ENCODE peak calls at places on chromosomes 7 and 10, in nine cellular contexts. F is neural progenitor cell, S is upper lobe of right lung, D is GM12865, X is EH, Z is posterior cingulate gyrus, H is NCI-H460, U is smooth muscle cell of the brain vasculature, V is A549. A is an unnamed sample.
A peak's percentile ranks its signal among the peaks of the same experiment; 100 is the strongest.

GRCh38 chr7:121012170-121012874 is 23.8 kb downstream of the CPED1 start:
- DNase-seq in F (no peak), S (no peak), D (no peak), X (no peak), Z (no peak), H (no peak), U (no peak), V (no peak), A (no peak)

GRCh38 chr10:30606313-30606712 is 23.2 kb downstream of the LYZL2 start:
- DNase-seq in F (no peak), S (no peak), D (no peak), X (peak; percentile 8), Z (no peak), H (no peak), U (no peak), V (peak; percentile 44), A (no peak)

GRCh38 chr7:80018941-80019808 is 115.5 kb upstream of the GNAI1 start:
- DNase-seq in F (peak; percentile 79), S (no peak), D (peak; percentile 56), X (peak; percentile 66), Z (peak; percentile 17), H (peak; percentile 54), U (peak; percentile 49), V (peak; percentile 59), A (peak; percentile 56)

GRCh38 chr7:1136841-1137516 is 23.0 kb downstream of the ZFAND2A start:
- DNase-seq in F (peak; percentile 29), S (peak; percentile 51), D (no peak), X (no peak), Z (no peak), H (no peak), U (no peak), V (peak; percentile 39), A (no peak)

GRCh38 chr10:79027147-79028055 is 41.4 kb upstream of the ZMIZ1 start:
- DNase-seq in F (no peak), S (peak; percentile 55), D (no peak), X (no peak), Z (no peak), H (no peak), U (no peak), V (no peak), A (no peak)

GRCh38 chr10:109995178-109995577 is 12.6 kb upstream of the ADD3 start:
- DNase-seq in F (no peak), S (no peak), D (no peak), X (no peak), Z (no peak), H (no peak), U (no peak), V (no peak), A (no peak)

GRCh38 chr10:107317592-107317991 is 153.1 kb upstream of the SORCS1 start:
- DNase-seq in F (no peak), S (no peak), D (no peak), X (no peak), Z (no peak), H (no peak), U (no peak), V (no peak), A (no peak)

GRCh38 chr10:43774234-43774769 is 125.6 kb upstream of the ZNF32 start:
- DNase-seq in F (no peak), S (no peak), D (no peak), X (no peak), Z (no peak), H (no peak), U (no peak), V (no peak), A (no peak)

GRCh38 chr7:64882341-64883112 is 20.5 kb upstream of the ZNF273 start:
- DNase-seq in F (no peak), S (peak; percentile 78), D (no peak), X (peak; percentile 11), Z (peak; percentile 54), H (no peak), U (no peak), V (no peak), A (no peak)

GRCh38 chr10:13740416-13740815 is 153.7 kb downstream of the PRPF18 start:
- DNase-seq in F (no peak), S (no peak), D (no peak), X (no peak), Z (no peak), H (no peak), U (no peak), V (no peak), A (no peak)

GRCh38 chr7:129780257-129781127 is 169.0 kb downstream of the NRF1 start:
- DNase-seq in F (peak; percentile 71), S (peak; percentile 96), D (peak; percentile 67), X (no peak), Z (no peak), H (peak; percentile 77), U (no peak), V (peak; percentile 90), A (peak; percentile 38)

GRCh38 chr10:91340613-91341362 is 69.4 kb upstream of the HECTD2 start:
- DNase-seq in F (no peak), S (no peak), D (no peak), X (peak; percentile 94), Z (peak; percentile 76), H (peak; percentile 69), U (peak; percentile 33), V (no peak), A (peak; percentile 28)

GRCh38 chr7:43756368-43757072 is 2.0 kb upstream of the BLVRA start:
- DNase-seq in F (no peak), S (no peak), D (peak; percentile 72), X (peak; percentile 87), Z (no peak), H (no peak), U (peak; percentile 41), V (no peak), A (no peak)

GRCh38 chr7:152014722-152015121 is 10.8 kb upstream of the GALNT11 start:
- DNase-seq in F (no peak), S (no peak), D (no peak), X (no peak), Z (no peak), H (no peak), U (no peak), V (no peak), A (no peak)

GRCh38 chr10:50431791-50432190 is 180.5 kb upstream of the ASAH2 start:
- DNase-seq in F (no peak), S (no peak), D (peak; percentile 91), X (peak; percentile 60), Z (no peak), H (no peak), U (no peak), V (no peak), A (no peak)

GRCh38 chr7:140364819-140365218 is 33.5 kb downstream of the SLC37A3 start:
- DNase-seq in F (no peak), S (no peak), D (no peak), X (no peak), Z (no peak), H (no peak), U (no peak), V (no peak), A (no peak)

GRCh38 chr7:112421666-112422486 is 28.4 kb upstream of the IFRD1 start:
- DNase-seq in F (no peak), S (no peak), D (peak; percentile 9), X (no peak), Z (no peak), H (no peak), U (no peak), V (peak; percentile 16), A (no peak)

GRCh38 chr10:18279202-18279601 is 139.0 kb downstream of the CACNB2 start:
- DNase-seq in F (no peak), S (no peak), D (no peak), X (peak; percentile 2), Z (no peak), H (no peak), U (no peak), V (peak; percentile 7), A (no peak)

GRCh38 chr10:61961278-61961677 is 59.8 kb downstream of the ARID5B start:
- DNase-seq in F (no peak), S (no peak), D (peak; percentile 94), X (no peak), Z (no peak), H (no peak), U (no peak), V (no peak), A (no peak)

GRCh38 chr10:45204954-45205775 is 110.2 kb downstream of the OR13A1 start:
- DNase-seq in F (no peak), S (no peak), D (no peak), X (no peak), Z (no peak), H (no peak), U (no peak), V (no peak), A (no peak)

GRCh38 chr7:94580601-94581000 is 71.0 kb downstream of the CASD1 start:
- DNase-seq in F (no peak), S (no peak), D (no peak), X (peak; percentile 44), Z (no peak), H (no peak), U (no peak), V (peak; percentile 85), A (no peak)

GRCh38 chr7:131381069-131381838 is 53.6 kb downstream of the MKLN1 start:
- DNase-seq in F (no peak), S (no peak), D (no peak), X (peak; percentile 70), Z (no peak), H (no peak), U (no peak), V (no peak), A (no peak)

GRCh38 chr10:86366033-86366901 is at the start of gene GRID1:
- DNase-seq in F (peak; percentile 83), S (peak; percentile 71), D (no peak), X (peak; percentile 16), Z (peak; percentile 73), H (no peak), U (no peak), V (no peak), A (no peak)

GRCh38 chr10:131261890-131262289 is 49.6 kb downstream of the TCERG1L start:
- DNase-seq in F (no peak), S (peak; percentile 41), D (no peak), X (no peak), Z (no peak), H (no peak), U (no peak), V (no peak), A (no peak)

GRCh38 chr7:155763721-155764431 is 48.4 kb downstream of the SHH start:
- DNase-seq in F (no peak), S (no peak), D (peak; percentile 73), X (peak; percentile 21), Z (no peak), H (no peak), U (no peak), V (no peak), A (no peak)

GRCh38 chr7:72805526-72806494 is 22.2 kb downstream of the TYW1B start:
- DNase-seq in F (no peak), S (no peak), D (no peak), X (peak; percentile 91), Z (no peak), H (no peak), U (no peak), V (peak; percentile 5), A (no peak)

GRCh38 chr10:21169271-21169670 is 272.2 kb upstream of the NEBL start:
- DNase-seq in F (no peak), S (no peak), D (no peak), X (no peak), Z (no peak), H (no peak), U (no peak), V (no peak), A (no peak)

GRCh38 chr10:95391570-95392249 is 100.9 kb upstream of the PDLIM1 start:
- DNase-seq in F (peak; percentile 74), S (no peak), D (peak; percentile 48), X (peak; percentile 69), Z (no peak), H (peak; percentile 13), U (peak; percentile 64), V (peak; percentile 23), A (no peak)

GRCh38 chr7:147547252-147547897 is 1043.2 kb upstream of the C7orf33 start:
- DNase-seq in F (peak; percentile 64), S (peak; percentile 65), D (peak; percentile 16), X (no peak), Z (no peak), H (peak; percentile 7), U (peak; percentile 7), V (peak; percentile 28), A (no peak)

GRCh38 chr10:126408953-126409641 is 20.8 kb upstream of the ADAM12 start:
- DNase-seq in F (no peak), S (no peak), D (no peak), X (no peak), Z (no peak), H (no peak), U (no peak), V (no peak), A (no peak)

GRCh38 chr7:135168001-135168400 is 2.5 kb downstream of the CYREN start:
- DNase-seq in F (no peak), S (no peak), D (no peak), X (no peak), Z (no peak), H (no peak), U (no peak), V (no peak), A (no peak)